ENCODE peak calls at places on chromosomes 1 and 21, in ten cellular contexts. J is putamen; N is NCI-H226; Y is NCI-H1092; U is AG04450; V is HEK293T; K is NCI-H1417; P is right atrium auricular region; D is activated T-helper 1 cell treated with anti-CD3 and anti-CD28 coated beads, Interleukin-12 subunit alpha, Interleukin-12 subunit beta, Interleukin-2, Interleukin-4 antibody, amounts not matched to agents 30 ng/mL and 10 ng/mL and 1 ng/mL, durations not matched to agents 14 hours and 24 hours and 36 hours; F is H1. I is an unnamed sample.

GRCh38 chr1:41533016-41533730 is 48.7 kb upstream of the EDN2 start:
- DNase-seq in P (no peak), J (no peak), D (no peak), Y (no peak), V (no peak), N (no peak), K (no peak), F (no peak), U (no peak), I (no peak)

GRCh38 chr1:88062650-88063153 is 621.4 kb upstream of the PKN2 start:
- DNase-seq in N (no peak), U (no peak), K (peak; percentile 3), P (no peak), V (no peak), D (no peak), J (no peak), F (no peak), Y (no peak), I (no peak)

GRCh38 chr1:17438176-17438976 is 1.1 kb downstream of the RCC2 start:
- DNase-seq in P (no peak), N (peak; percentile 46), J (peak; percentile 72), V (peak; percentile 59), U (no peak), D (peak; percentile 64), Y (peak; percentile 58), F (peak; percentile 77), K (peak; percentile 71), I (peak; percentile 38)

GRCh38 chr1:160911441-160911840 is 26.5 kb upstream of the ITLN1 start:
- DNase-seq in J (no peak), V (no peak), F (no peak), P (peak; percentile 49), D (no peak), K (no peak), U (no peak), Y (no peak), N (peak; percentile 99), I (no peak)

GRCh38 chr1:204826970-204827369 is 43.7 kb upstream of the NFASC start:
- DNase-seq in V (peak; percentile 36), U (no peak), K (no peak), J (peak; percentile 37), D (no peak), F (peak; percentile 81), Y (no peak), N (peak; percentile 20), P (no peak), I (no peak)

GRCh38 chr1:7378346-7379130 is 392.6 kb upstream of the VAMP3 start:
- DNase-seq in F (no peak), N (no peak), Y (no peak), D (no peak), K (peak; percentile 31), J (no peak), U (no peak), P (peak; percentile 53), V (no peak), I (peak; percentile 87)

GRCh38 chr1:162538815-162539431 is 22.6 kb upstream of the UAP1 start:
- DNase-seq in D (no peak), N (peak; percentile 95), F (no peak), V (no peak), Y (no peak), J (no peak), U (peak; percentile 75), P (no peak), K (no peak), I (no peak)

GRCh38 chr1:43206721-43207228 is 34.6 kb downstream of the CFAP57 start:
- DNase-seq in F (no peak), V (no peak), K (no peak), D (no peak), N (peak; percentile 100), Y (no peak), J (no peak), P (no peak), U (peak; percentile 93), I (no peak)

GRCh38 chr1:172244865-172245264 is 175.6 kb upstream of the C1orf105 start:
- DNase-seq in K (no peak), D (no peak), J (no peak), N (no peak), V (no peak), U (no peak), P (no peak), F (no peak), Y (no peak), I (no peak)

GRCh38 chr1:86061660-86062059 is 94.9 kb downstream of the COL24A1 start:
- DNase-seq in N (no peak), Y (no peak), K (no peak), U (no peak), D (no peak), P (no peak), J (no peak), V (no peak), F (no peak), I (no peak)

GRCh38 chr1:14443164-14443787 is 155.2 kb upstream of the KAZN start:
- DNase-seq in U (no peak), K (no peak), D (no peak), V (peak; percentile 13), J (no peak), N (no peak), P (no peak), F (no peak), Y (no peak), I (peak; percentile 28)

GRCh38 chr1:55352080-55352800 is 137.1 kb upstream of the USP24 start:
- DNase-seq in J (no peak), K (no peak), F (no peak), V (no peak), N (no peak), D (no peak), P (no peak), U (no peak), Y (no peak), I (no peak)

GRCh38 chr1:228274452-228275153 is 66.8 kb downstream of the OBSCN start:
- DNase-seq in U (no peak), J (no peak), P (no peak), F (no peak), D (no peak), Y (no peak), K (no peak), N (no peak), V (no peak), I (no peak)

GRCh38 chr1:159779403-159779851 is 1.3 kb upstream of the DUSP23 start:
- DNase-seq in V (no peak), K (no peak), F (no peak), N (peak; percentile 40), D (no peak), P (no peak), Y (no peak), U (peak; percentile 7), J (no peak), I (no peak)

GRCh38 chr1:183881387-183882084 is 76.6 kb downstream of the RGL1 start:
- DNase-seq in N (peak; percentile 91), D (no peak), K (no peak), F (peak; percentile 51), P (peak; percentile 70), U (peak; percentile 56), J (peak; percentile 76), V (peak; percentile 59), Y (peak; percentile 49), I (peak; percentile 69)

GRCh38 chr1:210910020-210910575 is 223.8 kb downstream of the KCNH1 start:
- DNase-seq in P (no peak), K (no peak), D (no peak), F (no peak), V (no peak), Y (no peak), U (no peak), J (no peak), N (no peak), I (no peak)

GRCh38 chr1:84913025-84913892 is 20.3 kb upstream of the LPAR3 start:
- DNase-seq in P (no peak), V (peak; percentile 69), N (peak; percentile 92), K (peak; percentile 71), F (no peak), J (no peak), D (no peak), Y (no peak), U (no peak), I (peak; percentile 58)

GRCh38 chr21:31766895-31767294 is 35.0 kb upstream of the SCAF4 start:
- DNase-seq in D (no peak), K (no peak), N (no peak), U (no peak), F (no peak), J (no peak), V (no peak), Y (no peak), P (no peak), I (no peak)

GRCh38 chr1:100361249-100362089 is 9.2 kb downstream of the CDC14A start:
- DNase-seq in Y (no peak), P (no peak), F (no peak), N (no peak), V (no peak), J (no peak), D (no peak), K (no peak), U (no peak), I (peak; percentile 42)

GRCh38 chr1:177592624-177593023 is 377.2 kb downstream of the SEC16B start:
- DNase-seq in F (no peak), J (no peak), K (peak; percentile 38), V (no peak), N (no peak), D (no peak), Y (no peak), P (no peak), U (no peak), I (no peak)

GRCh38 chr1:202593845-202594244 is 116.4 kb downstream of the SYT2 start:
- DNase-seq in F (no peak), D (no peak), V (no peak), P (no peak), K (no peak), N (peak; percentile 55), U (no peak), Y (no peak), J (no peak), I (no peak)

GRCh38 chr1:6072774-6073479 is 27.2 kb downstream of the KCNAB2 start:
- DNase-seq in F (no peak), K (no peak), N (no peak), J (no peak), P (no peak), V (no peak), U (no peak), Y (no peak), D (no peak), I (no peak)

GRCh38 chr1:99570486-99571089 is 75.3 kb upstream of the PALMD start:
- DNase-seq in D (no peak), U (no peak), P (no peak), Y (no peak), J (no peak), V (no peak), K (no peak), F (no peak), N (no peak), I (no peak)

GRCh38 chr1:201842472-201843020 is 13.6 kb downstream of the IPO9 start:
- DNase-seq in J (no peak), V (no peak), Y (no peak), F (no peak), P (no peak), D (no peak), K (no peak), U (no peak), N (no peak), I (no peak)

I was measured in DMS79 treated with DMSO at 0.1 percent for 48 hours.